ENCODE peak calls at places on chromosomes 1 and 21, in four cellular contexts. L is AG09309; W is AG04449; B is central memory CD4-positive, alpha-beta T cell. H is an unnamed sample.
A peak's percentile ranks its signal among the peaks of the same experiment; 100 is the strongest.

GRCh38 chr1:226988337-226988672 is 48.2 kb downstream of the COQ8A start:
- DNase-seq in L (no peak), W (no peak), B (no peak), H (peak; percentile 82)

GRCh38 chr21:41993744-41994143 is 16.4 kb downstream of the ZBTB21 start:
- DNase-seq in L (peak; percentile 84), W (peak; percentile 61), B (no peak), H (no peak)

GRCh38 chr1:212286437-212287131 is 1.4 kb downstream of the PPP2R5A start:
- DNase-seq in L (no peak), W (no peak), B (no peak), H (peak; percentile 63)

GRCh38 chr1:231631717-231632116 is 5.1 kb downstream of the DISC1 start:
- DNase-seq in L (no peak), W (no peak), B (no peak), H (no peak)

GRCh38 chr1:106798991-106799390 is 257.5 kb upstream of the PRMT6 start:
- DNase-seq in L (peak; percentile 18), W (no peak), B (no peak), H (no peak)

GRCh38 chr1:174160109-174160473 is 771 bp downstream of the RABGAP1L start:
- DNase-seq in L (no peak), W (no peak), B (no peak), H (peak; percentile 22)

GRCh38 chr1:100277866-100278265 is 11.8 kb downstream of the RTCA start:
- DNase-seq in L (no peak), W (no peak), B (peak; percentile 31), H (no peak)

GRCh38 chr1:115807723-115808122 is 33.2 kb downstream of the NHLH2 start:
- DNase-seq in L (peak; percentile 46), W (peak; percentile 9), B (peak; percentile 15), H (peak; percentile 87)

GRCh38 chr21:36113647-36114428 is 21.0 kb upstream of the CBR3 start:
- DNase-seq in L (no peak), W (no peak), B (peak; percentile 83), H (no peak)

GRCh38 chr1:54596756-54597155 is 26.6 kb downstream of the FAM151A start:
- DNase-seq in L (no peak), W (no peak), B (no peak), H (no peak)